ENCODE peak calls at places on chromosome 17, in seven cellular contexts. C is H1, P is IMR-90, X is trophoblast cell, Q is mesendoderm, B is mesenchymal stem cell, K is H9. Y is an unnamed sample.

GRCh38 chr17:50109785-50110184 is 14.6 kb downstream of the PDK2 start:
- DNase-seq in C (no peak), P (no peak), X (no peak), Q (no peak), B (no peak), K (no peak), Y (no peak)

GRCh38 chr17:78471635-78472034 is 93.2 kb downstream of the PGS1 start:
- DNase-seq in C (no peak), P (no peak), X (peak), Q (no peak), B (no peak), K (no peak), Y (no peak)

GRCh38 chr17:44968225-44969143 is at the start of gene C1QL1:
- DNase-seq in C (peak), P (peak), X (peak), Q (peak), B (peak), K (peak), Y (peak)

GRCh38 chr17:16304832-16305231 is 48.4 kb downstream of the CENPV start:
- DNase-seq in C (no peak), P (peak), X (peak), Q (peak), B (peak), K (peak), Y (no peak)

GRCh38 chr17:78774956-78775571 is 7.0 kb downstream of the CYTH1 start:
- DNase-seq in C (no peak), P (no peak), X (no peak), Q (no peak), B (no peak), K (no peak), Y (no peak)

GRCh38 chr17:74690409-74690825 is 22.3 kb downstream of the CD300LF start:
- DNase-seq in C (no peak), P (no peak), X (peak), Q (no peak), B (no peak), K (no peak), Y (no peak)

GRCh38 chr17:50805486-50805885 is 29.9 kb upstream of the WFIKKN2 start:
- DNase-seq in C (no peak), P (no peak), X (no peak), Q (no peak), B (no peak), K (no peak), Y (no peak)

GRCh38 chr17:78357177-78357586 is 2.7 kb downstream of the SOCS3 start:
- DNase-seq in C (no peak), P (peak), X (peak), Q (no peak), B (peak), K (peak), Y (no peak)

GRCh38 chr17:80981062-80981902 is 10.4 kb upstream of the CHMP6 start:
- DNase-seq in C (no peak), P (no peak), X (no peak), Q (peak), B (no peak), K (peak), Y (peak)

GRCh38 chr17:18262641-18263040 is 2.2 kb downstream of the MIEF2 start:
- DNase-seq in C (no peak), P (no peak), X (no peak), Q (no peak), B (no peak), K (no peak), Y (no peak)

GRCh38 chr17:83149761-83150251 is 70.4 kb downstream of the METRNL start:
- DNase-seq in C (no peak), P (peak), X (no peak), Q (no peak), B (no peak), K (peak), Y (no peak)

GRCh38 chr17:80010283-80010858 is 25.3 kb downstream of the TBC1D16 start:
- DNase-seq in C (no peak), P (no peak), X (no peak), Q (no peak), B (no peak), K (no peak), Y (no peak)

GRCh38 chr17:44655983-44656700 is at the start of gene MEIOC:
- DNase-seq in C (peak), P (peak), X (peak), Q (peak), B (no peak), K (peak), Y (peak)

DNA sequence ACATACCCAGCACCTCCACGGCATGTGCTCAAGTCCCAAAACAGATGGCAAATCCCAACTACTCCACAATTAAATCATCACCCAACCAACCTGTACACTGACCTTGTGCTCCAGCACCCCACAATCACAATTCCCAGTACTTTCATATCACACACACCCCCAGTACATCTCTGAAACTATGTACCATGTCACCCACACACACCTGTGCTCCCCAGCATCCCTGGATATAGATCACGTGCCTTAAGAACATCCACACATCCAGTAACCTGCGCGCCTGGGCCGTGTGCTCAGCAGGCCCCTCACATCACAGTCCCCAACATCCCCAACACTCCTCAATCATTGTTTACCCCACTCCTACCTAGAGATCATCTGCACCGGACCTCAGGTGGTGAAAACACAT is 2.1 kb downstream of the NLGN2 start:
- DNase-seq in C (no peak), P (no peak), X (no peak), Q (no peak), B (no peak), K (no peak), Y (no peak)
- H2AK5ac ChIP-seq in C (no peak), P (no peak), X (no peak), Q (no peak), B (no peak), K (no peak), Y (no peak)

DNA sequence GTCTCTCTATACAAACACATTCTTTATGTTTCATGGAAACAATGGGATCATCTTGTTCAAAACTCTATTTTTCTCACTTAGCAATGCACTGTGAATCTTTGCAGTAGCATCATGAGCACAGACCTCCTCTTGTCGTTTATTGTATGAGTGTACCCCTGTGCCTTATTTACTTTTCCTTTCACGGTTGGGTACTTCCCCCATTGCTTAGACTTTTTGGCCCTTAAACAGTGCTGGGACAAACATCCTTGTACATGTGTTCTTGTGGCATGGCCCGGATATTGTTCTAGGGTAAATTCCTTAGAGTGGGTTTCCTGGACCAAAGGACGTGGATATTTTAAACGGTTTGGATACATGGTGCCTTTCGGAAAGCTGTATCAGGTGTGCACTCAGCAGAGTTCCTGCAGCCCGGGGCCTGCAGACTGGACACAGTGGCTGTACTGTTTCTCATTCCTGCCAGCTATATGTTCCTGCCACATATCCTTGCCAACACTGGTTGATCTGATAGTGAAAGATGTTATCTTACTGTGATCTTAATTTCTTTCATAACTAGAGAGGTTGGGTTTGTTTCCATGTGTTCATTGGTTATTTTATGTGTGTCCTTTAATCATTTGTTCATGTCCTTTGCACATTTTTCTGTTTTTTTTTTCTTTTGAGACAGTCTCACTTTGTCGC is 111.1 kb downstream of the OR1D5 start:
- DNase-seq in C (no peak), P (no peak), X (no peak), Q (no peak), B (no peak), K (peak), Y (no peak)
- H2BK120ac ChIP-seq in C (no peak), P (no peak), X (no peak), Q (no peak), B (no peak), K (no peak), Y (no peak)

DNA sequence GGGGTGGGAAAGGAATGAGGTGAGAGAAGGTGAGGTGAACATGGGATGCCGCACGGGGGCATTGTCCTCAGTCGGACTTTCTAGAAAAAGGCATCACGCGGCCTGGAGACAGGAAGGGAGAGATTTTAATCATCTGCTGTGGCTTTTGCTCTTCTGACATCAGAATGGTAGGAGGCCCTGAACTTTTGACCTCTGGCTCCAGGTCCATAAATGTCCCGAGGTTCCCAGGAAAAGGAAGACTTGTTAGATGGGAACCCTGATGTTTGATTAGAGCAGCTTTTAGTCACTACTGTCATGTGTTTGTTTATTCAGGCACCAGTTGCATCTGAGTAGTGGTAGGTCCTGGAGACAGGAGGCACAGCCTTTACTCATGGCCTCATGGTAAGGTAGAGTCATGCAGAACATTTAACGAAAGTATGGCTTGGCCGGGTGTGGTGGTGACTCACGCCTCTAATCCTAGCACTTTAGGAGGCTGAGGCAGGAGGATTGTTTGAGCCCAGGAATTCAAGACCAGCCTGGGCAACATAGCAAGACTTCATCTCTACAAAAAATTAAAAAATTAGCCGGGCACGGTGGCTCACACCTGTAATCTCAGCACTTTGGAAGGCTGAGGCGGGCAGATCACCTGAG is 203.1 kb downstream of the MSI2 start:
- DNase-seq in C (no peak), P (peak), X (peak), Q (no peak), B (peak), K (no peak), Y (no peak)
- H2AK5ac ChIP-seq in C (no peak), P (peak), X (no peak), Q (no peak), B (no peak), K (no peak), Y (no peak)

GRCh38 chr17:40331743-40332641 is 23.0 kb downstream of the RARA start:
- DNase-seq in C (no peak), P (no peak), X (no peak), Q (no peak), B (no peak), K (no peak), Y (no peak)
- H2BK120ac ChIP-seq in C (no peak), P (peak), X (no peak), Q (no peak), B (no peak), K (no peak), Y (peak)

GRCh38 chr17:32243712-32244111 is 21.9 kb upstream of the RHBDL3 start:
- DNase-seq in C (no peak), P (no peak), X (no peak), Q (no peak), B (no peak), K (no peak), Y (no peak)
- H2AK5ac ChIP-seq in C (no peak), P (no peak), X (no peak), Q (no peak), B (no peak), K (no peak), Y (no peak)

DNA sequence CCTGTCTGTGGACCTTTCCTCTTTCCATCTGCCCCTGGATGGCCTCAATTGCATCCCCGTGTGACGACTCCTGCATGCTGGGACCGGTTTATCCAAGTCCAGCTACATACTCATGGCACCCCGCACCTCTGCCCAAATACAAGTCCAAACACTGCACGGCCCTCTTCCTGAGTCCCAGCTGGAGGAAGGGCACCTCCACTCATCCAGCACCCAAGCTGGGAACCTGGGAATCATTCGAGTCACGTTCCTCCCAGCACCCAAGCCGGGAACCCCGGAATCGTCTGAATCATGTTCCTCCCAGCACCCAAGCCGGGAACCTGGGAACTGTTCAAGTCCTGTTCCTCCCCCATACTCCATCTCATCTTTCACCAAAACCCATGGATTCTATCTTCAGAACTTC is 10.2 kb downstream of the TRARG1 start:
- DNase-seq in C (no peak), P (no peak), X (no peak), Q (no peak), B (no peak), K (no peak), Y (no peak)
- H2BK120ac ChIP-seq in C (no peak), P (no peak), X (no peak), Q (no peak), B (no peak), K (no peak), Y (no peak)

GRCh38 chr17:21288581-21289017 is 4.1 kb downstream of the MAP2K3 start:
- DNase-seq in C (no peak), P (no peak), X (no peak), Q (no peak), B (peak), K (no peak), Y (no peak)
- H2AK5ac ChIP-seq in C (no peak), P (peak), X (no peak), Q (no peak), B (peak), K (no peak), Y (no peak)